ENCODE peak calls at places on chromosomes 7 and 10, in six cellular contexts. J is T-cell; C is stimulated activated CD4-positive, alpha-beta T cell treated with anti-CD3 and anti-CD28 coated beads, TNF-alpha, amount 100 ng/mL, for 24 hours; V is fibroblast of mammary gland; X is activated naive CD4-positive, alpha-beta T cell treated with anti-CD3 and anti-CD28 coated beads, Interleukin-2, amount 10 ng/mL, durations not matched to agents 7 days and 5 days; P is non-pigmented ciliary epithelial cell. Q is an unnamed sample.

GRCh38 chr7:143452495-143452894 is 9.2 kb downstream of the TAS2R60 start:
- DNase-seq in X (no peak), P (no peak), V (peak; percentile 47), C (no peak), J (no peak), Q (no peak)

GRCh38 chr10:46285966-46286620 is 704 bp upstream of the ANTXRL start:
- DNase-seq in C (no peak), P (no peak), X (no peak), V (no peak), J (no peak), Q (no peak)

GRCh38 chr7:129952164-129952652 is 552 bp downstream of the UBE2H start:
- DNase-seq in V (peak; percentile 14), P (no peak), C (no peak), X (peak; percentile 54), J (no peak), Q (peak; percentile 30)

GRCh38 chr7:30524545-30524944 is 19.9 kb upstream of the GGCT start:
- DNase-seq in C (no peak), X (no peak), P (no peak), V (no peak), J (no peak), Q (no peak)

GRCh38 chr10:88089498-88089897 is 226.1 kb downstream of the PTEN start:
- DNase-seq in V (no peak), P (no peak), X (no peak), C (no peak), J (no peak), Q (no peak)

GRCh38 chr7:7104314-7104698 is 78.0 kb upstream of the C1GALT1 start:
- DNase-seq in C (no peak), X (no peak), J (no peak), V (no peak), P (no peak), Q (no peak)

GRCh38 chr10:72951760-72952159 is 2.8 kb downstream of the PLA2G12B start:
- DNase-seq in V (no peak), P (no peak), C (no peak), X (no peak), J (no peak), Q (no peak)

GRCh38 chr7:25671087-25671486 is 442.8 kb upstream of the NPVF start:
- DNase-seq in P (no peak), J (no peak), C (no peak), X (no peak), V (no peak), Q (no peak)

GRCh38 chr7:150793569-150794238 is 6.5 kb downstream of the TMEM176B start:
- DNase-seq in V (peak; percentile 62), P (no peak), C (no peak), J (no peak), X (no peak), Q (no peak)

GRCh38 chr7:135827391-135827790 is 78.8 kb upstream of the FAM180A start:
- DNase-seq in X (no peak), J (no peak), V (no peak), C (no peak), P (no peak), Q (no peak)

GRCh38 chr7:149171894-149172533 is 23.3 kb upstream of the ZNF282 start:
- DNase-seq in J (no peak), X (no peak), V (peak; percentile 32), C (no peak), P (no peak), Q (no peak)

GRCh38 chr7:774161-775109 is 47.4 kb upstream of the PRKAR1B start:
- DNase-seq in X (peak; percentile 70), C (peak; percentile 38), V (peak; percentile 39), J (peak; percentile 62), P (no peak), Q (peak; percentile 73)

GRCh38 chr10:28393956-28394568 is 91.2 kb upstream of the MPP7 start:
- DNase-seq in C (peak; percentile 48), J (peak; percentile 59), P (no peak), V (peak; percentile 67), X (peak; percentile 78), Q (peak; percentile 68)

GRCh38 chr7:126805351-126805750 is 447.4 kb downstream of the GRM8 start:
- DNase-seq in V (no peak), P (no peak), C (no peak), J (no peak), X (no peak), Q (no peak)

GRCh38 chr10:16686081-16686902 is 130.9 kb downstream of the RSU1 start:
- DNase-seq in P (no peak), V (no peak), X (no peak), C (no peak), J (no peak), Q (no peak)

GRCh38 chr7:30752484-30752883 is 549 bp downstream of the INMT start:
- DNase-seq in J (no peak), V (no peak), P (no peak), X (no peak), C (no peak), Q (no peak)

GRCh38 chr7:55964802-55965470 is 551 bp downstream of the NIPSNAP2 start:
- DNase-seq in V (peak; percentile 44), P (no peak), C (peak; percentile 13), X (peak; percentile 56), J (no peak), Q (peak; percentile 81)

GRCh38 chr10:79331226-79331625 is 16.0 kb upstream of the PPIF start:
- DNase-seq in V (peak; percentile 30), C (no peak), J (no peak), X (no peak), P (no peak), Q (no peak)

GRCh38 chr7:121429803-121430202 is 33.7 kb upstream of the FAM3C start:
- DNase-seq in X (no peak), C (no peak), P (no peak), V (no peak), J (no peak), Q (no peak)

GRCh38 chr10:115572740-115573455 is 479.7 kb downstream of the ATRNL1 start:
- DNase-seq in C (no peak), P (no peak), V (no peak), J (no peak), X (no peak), Q (no peak)

GRCh38 chr10:114755537-114755936 is 66.0 kb upstream of the FHIP2A start:
- DNase-seq in C (no peak), X (no peak), J (no peak), P (no peak), V (no peak), Q (no peak)

Q was measured in AG08395.